ENCODE peak calls at places on chromosome 15, in nine cellular contexts. M is NCI-H1694; Q is stimulated activated CD4-positive, alpha-beta T cell treated with anti-CD3 and anti-CD28 coated beads, Interleukin-12 subunit alpha, Interleukin-12 subunit beta, amount 100 ng/mL, for 4 hours; X is NCI-H1092 treated with DMSO at 0.1 percent for 48 hours; C is SK-N-DZ; V is SIG-M5; I is H9; B is cerebellar cortex; W is putamen. Z is an unnamed sample.
A peak's percentile ranks its signal among the peaks of the same experiment; 100 is the strongest.

GRCh38 chr15:60918234-60918964 is 310.7 kb downstream of the RORA start:
- DNase-seq in M (no peak), C (no peak), X (no peak), W (no peak), I (no peak), V (no peak), Q (no peak), B (no peak), Z (no peak)

GRCh38 chr15:42955518-42955917 is 34.9 kb upstream of the TTBK2 start:
- DNase-seq in M (no peak), C (no peak), I (no peak), B (no peak), W (no peak), V (no peak), X (no peak), Q (no peak), Z (no peak)

GRCh38 chr15:31442203-31443090 is 115.8 kb downstream of the KLF13 start:
- DNase-seq in W (no peak), M (peak; percentile 16), V (no peak), C (peak; percentile 46), X (no peak), Q (no peak), B (no peak), I (no peak), Z (no peak)

GRCh38 chr15:91291673-91292072 is 191.6 kb downstream of the SV2B start:
- DNase-seq in V (no peak), I (peak; percentile 61), B (peak; percentile 27), Q (no peak), W (no peak), C (peak; percentile 86), X (no peak), M (no peak), Z (no peak)

GRCh38 chr15:63943829-63944680 is 102.2 kb downstream of the DAPK2 start:
- DNase-seq in V (no peak), C (no peak), B (no peak), W (no peak), M (no peak), Q (no peak), I (peak; percentile 12), X (no peak), Z (no peak)

GRCh38 chr15:65902373-65902772 is 33.1 kb downstream of the RAB11A start:
- DNase-seq in V (peak; percentile 92), W (peak; percentile 20), C (no peak), X (no peak), B (no peak), M (no peak), I (peak; percentile 81), Q (no peak), Z (no peak)

GRCh38 chr15:50871832-50872231 is 36.7 kb upstream of the AP4E1 start:
- DNase-seq in C (no peak), M (no peak), V (no peak), W (no peak), Q (no peak), I (no peak), X (no peak), B (no peak), Z (no peak)

GRCh38 chr15:74889390-74889881 is 406 bp upstream of the MPI start:
- DNase-seq in M (no peak), X (no peak), Q (no peak), I (peak; percentile 59), C (peak; percentile 64), V (no peak), W (no peak), B (peak; percentile 71), Z (peak; percentile 32)

GRCh38 chr15:23561914-23562313 is 3.6 kb upstream of the MKRN3 start:
- DNase-seq in M (no peak), X (no peak), B (no peak), I (no peak), Q (no peak), C (no peak), W (no peak), V (no peak), Z (no peak)

GRCh38 chr15:71678191-71678590 is 132.2 kb upstream of the NR2E3 start:
- DNase-seq in W (no peak), X (no peak), I (no peak), Q (no peak), B (no peak), M (no peak), V (no peak), C (no peak), Z (no peak)

GRCh38 chr15:69881310-69881660 is 216.4 kb downstream of the TLE3 start:
- DNase-seq in Q (no peak), V (no peak), I (no peak), W (no peak), C (no peak), B (no peak), M (no peak), X (no peak), Z (no peak)

GRCh38 chr15:73321496-73322344 is 47.0 kb downstream of the HCN4 start:
- DNase-seq in B (no peak), Q (no peak), W (no peak), X (no peak), V (no peak), M (peak; percentile 79), I (no peak), C (no peak), Z (no peak)

GRCh38 chr15:66876731-66877545 is 174.9 kb downstream of the SMAD6 start:
- DNase-seq in I (no peak), B (no peak), X (no peak), V (no peak), M (no peak), Q (no peak), W (no peak), C (no peak), Z (no peak)

GRCh38 chr15:92674347-92674746 is 18.8 kb upstream of the FAM174B start:
- DNase-seq in V (no peak), C (no peak), I (no peak), B (no peak), Q (no peak), M (no peak), W (no peak), X (no peak), Z (no peak)

GRCh38 chr15:82183121-82184031 is 79.2 kb downstream of the EFL1 start:
- DNase-seq in X (no peak), V (no peak), M (no peak), B (no peak), Q (no peak), W (peak; percentile 49), I (no peak), C (no peak), Z (no peak)

GRCh38 chr15:99385865-99386264 is 134.6 kb downstream of the LRRC28 start:
- DNase-seq in X (no peak), V (no peak), Q (no peak), C (no peak), M (no peak), I (no peak), W (no peak), B (peak; percentile 13), Z (no peak)

GRCh38 chr15:64455951-64456350 is 4.4 kb upstream of the ZNF609 start:
- DNase-seq in M (no peak), X (no peak), Q (no peak), W (no peak), I (no peak), V (peak; percentile 35), B (no peak), C (no peak), Z (no peak)

GRCh38 chr15:40379853-40380252 is 2.7 kb upstream of the KNSTRN start:
- DNase-seq in Q (no peak), I (no peak), M (no peak), V (no peak), B (no peak), W (no peak), X (no peak), C (no peak), Z (no peak)

GRCh38 chr15:90955911-90956310 is 1.2 kb downstream of the RCCD1 start:
- DNase-seq in V (no peak), C (no peak), I (no peak), M (no peak), X (peak; percentile 35), Q (no peak), B (no peak), W (no peak), Z (no peak)